ENCODE peak calls at places on chromosomes 3 and 15, in eight cellular contexts. S is foreskin keratinocyte; Z is fibroblast of lung; B is HEK293T; J is omental fat pad; M is activated CD8-positive, alpha-beta memory T cell treated with anti-CD3 and anti-CD28 coated beads for 4 hours; N is NCI-H2081; H is memory B cell. Q is an unnamed sample.

GRCh38 chr3:155391583-155391982 is 98.1 kb upstream of the STRIT1 start:
- DNase-seq in S (peak; percentile 42), Z (peak; percentile 89), B (no peak), J (no peak), M (no peak), N (no peak), H (no peak), Q (no peak)

GRCh38 chr15:100842756-100843730 is 36.6 kb upstream of the ALDH1A3 start:
- DNase-seq in S (no peak), Z (peak; percentile 12), B (no peak), J (no peak), M (no peak), N (no peak), H (no peak), Q (no peak)

GRCh38 chr3:122745365-122746021 is 48.1 kb downstream of the HSPBAP1 start:
- DNase-seq in S (peak; percentile 42), Z (peak; percentile 40), B (no peak), J (no peak), M (no peak), N (no peak), H (no peak), Q (no peak)

GRCh38 chr3:134027631-134028030 is 2.1 kb downstream of the SLCO2A1 start:
- DNase-seq in S (no peak), Z (no peak), B (no peak), J (no peak), M (no peak), N (no peak), H (no peak), Q (no peak)

GRCh38 chr15:41354371-41354770 is 21.7 kb downstream of the NUSAP1 start:
- DNase-seq in S (no peak), Z (no peak), B (no peak), J (no peak), M (no peak), N (no peak), H (no peak), Q (no peak)

GRCh38 chr3:151200586-151200985 is 2.4 kb downstream of the GPR171 start:
- DNase-seq in S (no peak), Z (no peak), B (no peak), J (no peak), M (no peak), N (no peak), H (no peak), Q (no peak)

GRCh38 chr3:161273589-161274218 is 52.6 kb downstream of the NMD3 start:
- DNase-seq in S (no peak), Z (peak; percentile 35), B (no peak), J (no peak), M (no peak), N (peak; percentile 53), H (no peak), Q (no peak)

GRCh38 chr3:11619461-11619860 is 24.3 kb downstream of the VGLL4 start:
- DNase-seq in S (no peak), Z (no peak), B (no peak), J (no peak), M (no peak), N (no peak), H (no peak), Q (no peak)

GRCh38 chr3:14204605-14205284 is 26.1 kb downstream of the LSM3 start:
- DNase-seq in S (no peak), Z (peak; percentile 68), B (no peak), J (no peak), M (no peak), N (no peak), H (no peak), Q (no peak)

GRCh38 chr15:59590027-59590426 is 21.6 kb upstream of the GCNT3 start:
- DNase-seq in S (no peak), Z (no peak), B (no peak), J (no peak), M (no peak), N (no peak), H (no peak), Q (no peak)

GRCh38 chr15:74135041-74135565 is 4.7 kb downstream of the ISLR2 start:
- DNase-seq in S (no peak), Z (no peak), B (no peak), J (no peak), M (no peak), N (no peak), H (no peak), Q (no peak)

GRCh38 chr3:46888705-46889104 is 11.2 kb downstream of the PTH1R start:
- DNase-seq in S (no peak), Z (no peak), B (no peak), J (no peak), M (no peak), N (no peak), H (no peak), Q (no peak)

GRCh38 chr3:124246949-124247348 is 255.0 kb upstream of the ROPN1 start:
- DNase-seq in S (no peak), Z (peak; percentile 40), B (peak; percentile 42), J (no peak), M (no peak), N (peak; percentile 37), H (no peak), Q (no peak)

GRCh38 chr15:77855871-77856270 is 221.6 kb downstream of the TBC1D2B start:
- DNase-seq in S (no peak), Z (no peak), B (no peak), J (no peak), M (no peak), N (no peak), H (no peak), Q (no peak)

GRCh38 chr3:57446318-57446841 is 97.8 kb downstream of the DNAH12 start:
- DNase-seq in S (no peak), Z (peak; percentile 61), B (no peak), J (no peak), M (no peak), N (no peak), H (no peak), Q (no peak)

GRCh38 chr3:50323614-50324199 is 1.2 kb upstream of the HYAL2 start:
- DNase-seq in S (no peak), Z (no peak), B (no peak), J (no peak), M (no peak), N (no peak), H (no peak), Q (no peak)

GRCh38 chr15:60297047-60297446 is 100.7 kb downstream of the ANXA2 start:
- DNase-seq in S (peak; percentile 76), Z (no peak), B (no peak), J (no peak), M (no peak), N (no peak), H (no peak), Q (no peak)

GRCh38 chr3:122247087-122247824 is 63.8 kb downstream of the CASR start:
- DNase-seq in S (no peak), Z (no peak), B (no peak), J (no peak), M (no peak), N (no peak), H (no peak), Q (no peak)

GRCh38 chr3:66220066-66220465 is 735 bp upstream of the SLC25A26 start:
- DNase-seq in S (no peak), Z (no peak), B (no peak), J (no peak), M (no peak), N (no peak), H (no peak), Q (no peak)

GRCh38 chr3:157083824-157084223 is 76.1 kb downstream of the CCNL1 start:
- DNase-seq in S (no peak), Z (no peak), B (no peak), J (no peak), M (no peak), N (no peak), H (no peak), Q (no peak)

GRCh38 chr15:72230197-72231065 is 559 bp downstream of the PKM start:
- DNase-seq in S (no peak), Z (peak; percentile 92), B (peak; percentile 78), J (peak; percentile 89), M (peak; percentile 75), N (peak; percentile 92), H (peak; percentile 53), Q (peak; percentile 25)

GRCh38 chr15:75455424-75455981 is 4.0 kb upstream of the SIN3A start:
- DNase-seq in S (peak; percentile 67), Z (peak; percentile 74), B (peak; percentile 86), J (peak; percentile 72), M (peak; percentile 75), N (peak; percentile 66), H (peak; percentile 83), Q (peak; percentile 16)

GRCh38 chr15:75349851-75350588 is 3.2 kb downstream of the NEIL1 start:
- DNase-seq in S (no peak), Z (no peak), B (no peak), J (no peak), M (peak; percentile 58), N (no peak), H (peak; percentile 80), Q (no peak)

GRCh38 chr15:99427668-99428361 is 138.0 kb upstream of the MEF2A start:
- DNase-seq in S (no peak), Z (no peak), B (no peak), J (peak; percentile 15), M (no peak), N (no peak), H (no peak), Q (no peak)

GRCh38 chr3:31934018-31934417 is 47.0 kb downstream of the OSBPL10 start:
- DNase-seq in S (no peak), Z (peak; percentile 36), B (no peak), J (no peak), M (no peak), N (no peak), H (no peak), Q (no peak)

GRCh38 chr15:80518522-80518921 is 114.3 kb downstream of the ARNT2 start:
- DNase-seq in S (no peak), Z (no peak), B (no peak), J (no peak), M (no peak), N (no peak), H (no peak), Q (no peak)

GRCh38 chr3:13785853-13786455 is 93.9 kb downstream of the WNT7A start:
- DNase-seq in S (no peak), Z (no peak), B (no peak), J (no peak), M (no peak), N (no peak), H (no peak), Q (no peak)

GRCh38 chr15:67329984-67330733 is 75.6 kb downstream of the IQCH start:
- DNase-seq in S (no peak), Z (no peak), B (no peak), J (no peak), M (no peak), N (no peak), H (no peak), Q (no peak)

GRCh38 chr3:197428117-197428761 is 127.5 kb downstream of the BDH1 start:
- DNase-seq in S (peak; percentile 27), Z (peak; percentile 84), B (peak; percentile 26), J (no peak), M (no peak), N (no peak), H (no peak), Q (no peak)

GRCh38 chr3:177144922-177145321 is 52.4 kb downstream of the TBL1XR1 start:
- DNase-seq in S (peak; percentile 39), Z (no peak), B (no peak), J (no peak), M (no peak), N (no peak), H (no peak), Q (no peak)

GRCh38 chr3:85259748-85260147 is 301.0 kb downstream of the CADM2 start:
- DNase-seq in S (no peak), Z (peak; percentile 36), B (no peak), J (no peak), M (no peak), N (no peak), H (no peak), Q (no peak)

GRCh38 chr15:40942865-40943264 is 10.4 kb upstream of the CHAC1 start:
- DNase-seq in S (no peak), Z (no peak), B (no peak), J (no peak), M (no peak), N (no peak), H (no peak), Q (no peak)

GRCh38 chr3:103085465-103085864 is 650.6 kb downstream of the ZPLD1 start:
- DNase-seq in S (peak; percentile 9), Z (peak; percentile 46), B (no peak), J (no peak), M (no peak), N (no peak), H (no peak), Q (no peak)

GRCh38 chr3:130820976-130821375 is 72.9 kb upstream of the ATP2C1 start:
- DNase-seq in S (peak; percentile 60), Z (peak; percentile 56), B (no peak), J (no peak), M (no peak), N (no peak), H (no peak), Q (no peak)

Q was measured in DMS 273 treated with DMSO at 0.1 percent for 48 hours.